ENCODE peak calls at places on chromosomes 7 and 10, in four cellular contexts. V is T-helper 2 cell; M is stimulated activated CD4-positive, alpha-beta T cell treated with anti-CD3 and anti-CD28 coated beads, Interleukin-4, amount 100 ng/mL, for 4 hours; T is NCI-H460. A is an unnamed sample.

GRCh38 chr10:132499367-132499685 is 38.3 kb upstream of the INPP5A start:
- DNase-seq in V (no peak), M (no peak), T (no peak), A (no peak)

GRCh38 chr10:61548371-61548770 is 95.2 kb upstream of the TMEM26 start:
- DNase-seq in T (no peak), M (no peak), V (no peak), A (no peak)

GRCh38 chr7:67896721-67897120 is 900.1 kb downstream of the TYW1 start:
- DNase-seq in T (no peak), V (no peak), M (no peak), A (no peak)

GRCh38 chr7:15864260-15864991 is 177.9 kb upstream of the MEOX2 start:
- DNase-seq in M (no peak), T (no peak), V (no peak), A (no peak)

GRCh38 chr10:83212632-83213349 is 926.5 kb upstream of the GHITM start:
- DNase-seq in M (no peak), V (no peak), T (no peak), A (no peak)

GRCh38 chr7:87926581-87927461 is 7.2 kb upstream of the ADAM22 start:
- DNase-seq in V (no peak), T (no peak), M (no peak), A (no peak)

GRCh38 chr7:12584940-12585339 is 14.4 kb downstream of the SCIN start:
- DNase-seq in T (no peak), V (no peak), M (no peak), A (no peak)

GRCh38 chr10:49302088-49302487 is 3.1 kb downstream of the C10orf71 start:
- DNase-seq in M (no peak), V (no peak), T (no peak), A (no peak)

GRCh38 chr10:12387561-12388210 is 38.3 kb downstream of the CAMK1D start:
- DNase-seq in V (no peak), M (no peak), T (no peak), A (no peak)

GRCh38 chr7:32564542-32564941 is 69.3 kb downstream of the AVL9 start:
- DNase-seq in T (no peak), V (no peak), M (no peak), A (no peak)

GRCh38 chr10:1061930-1062769 is 6.0 kb downstream of the WDR37 start:
- DNase-seq in T (no peak), M (no peak), V (no peak), A (no peak)

GRCh38 chr10:129770286-129770685 is 193.8 kb downstream of the EBF3 start:
- DNase-seq in M (no peak), V (no peak), T (no peak), A (no peak)

A was measured in T-cell.